ENCODE peak calls at places on chromosome 14, in five cellular contexts. L is heart right ventricle, W is uterus, U is astrocyte, S is transverse colon. G is an unnamed sample.

GRCh38 chr14:103260629-103261124 is 73.4 kb upstream of the EIF5 start:
- DNase-seq in L (peak; percentile 36), W (peak; percentile 58), U (peak; percentile 14), S (peak; percentile 54), G (peak; percentile 81)

GRCh38 chr14:103576371-103577024 is 13.7 kb downstream of the COA8 start:
- DNase-seq in L (peak; percentile 86), W (peak; percentile 92), U (peak; percentile 74), S (peak; percentile 95), G (peak; percentile 94)

GRCh38 chr14:63523735-63524408 is 19.3 kb downstream of the PPP2R5E start:
- DNase-seq in L (no peak), W (no peak), U (no peak), S (no peak), G (no peak)

GRCh38 chr14:51089278-51089677 is 5.6 kb downstream of the TRIM9 start:
- DNase-seq in L (no peak), W (no peak), U (no peak), S (no peak), G (no peak)

GRCh38 chr14:44448816-44449411 is 58.2 kb downstream of the FSCB start:
- DNase-seq in L (no peak), W (no peak), U (no peak), S (no peak), G (no peak)

GRCh38 chr14:64541261-64541970 is 875 bp downstream of the HSPA2 start:
- DNase-seq in L (no peak), W (peak; percentile 42), U (no peak), S (peak; percentile 30), G (no peak)

GRCh38 chr14:37579250-37579649 is 15.8 kb downstream of the FOXA1 start:
- DNase-seq in L (no peak), W (no peak), U (no peak), S (no peak), G (no peak)

GRCh38 chr14:23183076-23183475 is 384 bp downstream of the SLC7A8 start:
- DNase-seq in L (no peak), W (no peak), U (no peak), S (no peak), G (no peak)

GRCh38 chr14:69483765-69484443 is 624 bp upstream of the PLEKHD1 start:
- DNase-seq in L (peak; percentile 28), W (no peak), U (peak; percentile 16), S (peak; percentile 10), G (no peak)

GRCh38 chr14:77296155-77296554 is 24.5 kb downstream of the POMT2 start:
- DNase-seq in L (no peak), W (no peak), U (no peak), S (no peak), G (no peak)

GRCh38 chr14:100307215-100308111 is 1.2 kb upstream of the SLC25A29 start:
- DNase-seq in L (peak; percentile 38), W (no peak), U (no peak), S (peak; percentile 32), G (no peak)

GRCh38 chr14:54603362-54603761 is 36.4 kb downstream of the SAMD4A start:
- DNase-seq in L (no peak), W (no peak), U (peak; percentile 64), S (no peak), G (no peak)

GRCh38 chr14:99737451-99737951 is 53.4 kb downstream of the CYP46A1 start:
- DNase-seq in L (peak; percentile 78), W (peak; percentile 53), U (no peak), S (no peak), G (peak; percentile 76)

GRCh38 chr14:32481707-32482106 is 152.6 kb downstream of the AKAP6 start:
- DNase-seq in L (no peak), W (no peak), U (no peak), S (no peak), G (no peak)

GRCh38 chr14:92601757-92602417 is 88.3 kb downstream of the RIN3 start:
- DNase-seq in L (no peak), W (no peak), U (no peak), S (no peak), G (no peak)

GRCh38 chr14:92601131-92601710 is 87.6 kb downstream of the RIN3 start:
- DNase-seq in L (no peak), W (no peak), U (no peak), S (no peak), G (no peak)

GRCh38 chr14:92600318-92601053 is 86.9 kb downstream of the RIN3 start:
- DNase-seq in L (no peak), W (no peak), U (peak; percentile 74), S (no peak), G (no peak)

GRCh38 chr14:92605274-92605940 is 91.8 kb downstream of the RIN3 start:
- DNase-seq in L (no peak), W (no peak), U (no peak), S (no peak), G (no peak)

GRCh38 chr14:92603309-92604257 is 90.0 kb downstream of the RIN3 start:
- DNase-seq in L (peak; percentile 37), W (no peak), U (peak; percentile 92), S (peak; percentile 43), G (no peak)
- TF ChIP-seq CTCF in L (peak; percentile 66), W (peak; percentile 27), U (peak; percentile 20), S (no peak), G (peak; percentile 66)

GRCh38 chr14:95523051-95523817 is 6.8 kb upstream of the SYNE3 start:
- DNase-seq in L (no peak), W (no peak), U (no peak), S (no peak), G (peak; percentile 55)
- H3K4me1 ChIP-seq in L (peaks cover 50% of the 10 kb centered on the region), W (no peaks in the 10 kb centered on the region), U (peaks cover 56% of the 10 kb centered on the region), S (peaks cover 15% of the 10 kb centered on the region), G (no peaks in the 10 kb centered on the region)

GRCh38 chr14:24409217-24409616 is 10.4 kb downstream of the NYNRIN start:
- DNase-seq in L (no peak), W (no peak), U (no peak), S (no peak), G (no peak)
- TF ChIP-seq CTCF in L (no peak), W (no peak), U (no peak), S (no peak), G (no peak)

DNA sequence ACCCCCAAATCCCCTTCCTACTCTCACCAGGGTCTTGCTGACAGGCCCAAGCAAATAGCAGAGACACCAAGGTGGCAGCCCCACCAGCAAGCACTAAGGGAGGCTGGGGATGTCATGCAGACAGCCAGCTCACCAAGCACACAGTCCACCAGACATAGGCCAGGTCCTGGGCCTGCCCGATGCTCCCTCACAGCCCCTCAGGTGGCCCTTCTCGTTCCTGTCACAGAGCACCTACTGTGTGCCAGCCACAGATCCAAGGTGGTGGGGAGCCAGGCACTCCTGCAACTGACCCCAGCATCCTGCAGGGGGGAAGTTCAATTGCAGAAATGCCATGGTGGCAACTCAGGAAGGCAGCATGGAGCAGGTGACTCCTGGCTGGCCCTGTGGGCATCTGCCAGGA is 60.5 kb upstream of the PNMA1 start:
- DNase-seq in L (no peak), W (no peak), U (no peak), S (no peak), G (no peak)
- H3K4me1 ChIP-seq in L (peaks cover 66% of the 10 kb centered on the region), W (peaks cover 16% of the 10 kb centered on the region), U (peaks cover 21% of the 10 kb centered on the region), S (peaks cover 34% of the 10 kb centered on the region), G (no peaks in the 10 kb centered on the region)

DNA sequence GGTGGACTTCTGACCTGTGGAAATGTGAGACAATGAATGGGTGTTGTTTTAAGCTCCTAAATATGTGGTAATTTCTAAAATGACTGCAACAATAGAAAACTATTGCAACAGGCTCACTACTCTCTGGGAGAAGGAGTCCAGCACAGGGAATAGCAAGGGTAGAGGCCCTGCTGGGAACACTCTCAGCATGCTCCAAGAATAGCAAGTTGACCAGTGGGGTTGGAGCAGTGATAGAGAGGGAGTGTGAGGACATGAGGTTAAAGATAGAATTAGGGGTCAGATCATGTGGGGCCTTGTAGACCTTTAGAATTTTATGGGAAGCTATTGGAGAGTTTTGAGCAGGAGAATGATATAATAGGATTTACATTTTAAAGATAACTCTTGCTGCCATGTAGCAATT is 346.7 kb upstream of the CCDC196 start:
- DNase-seq in L (no peak), W (no peak), U (no peak), S (no peak), G (no peak)
- TF ChIP-seq CTCF in L (no peak), W (no peak), U (no peak), S (no peak), G (no peak)

DNA sequence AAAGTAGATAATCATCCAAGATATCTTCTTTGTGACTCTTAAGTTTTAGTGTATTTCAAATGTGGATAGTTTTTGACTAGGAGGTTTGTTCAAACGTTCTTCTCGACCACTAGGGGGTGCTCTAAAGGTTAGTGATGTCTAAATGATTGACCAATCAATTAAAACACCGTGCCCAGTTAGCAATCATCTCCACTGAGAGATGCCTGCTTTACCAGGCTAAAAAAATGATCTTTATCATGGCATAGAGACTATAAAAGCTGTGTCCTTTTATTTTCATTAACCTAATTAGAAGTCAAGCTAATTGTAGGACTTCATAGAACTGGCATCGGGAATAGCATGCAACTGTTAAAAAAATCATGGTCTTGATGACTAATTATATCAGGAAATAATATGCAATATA is 153.9 kb downstream of the PRKCH start:
- DNase-seq in L (no peak), W (no peak), U (peak; percentile 50), S (no peak), G (no peak)
- H3K4me1 ChIP-seq in L (peaks cover 85% of the 10 kb centered on the region), W (no peaks in the 10 kb centered on the region), U (peaks cover 59% of the 10 kb centered on the region), S (peaks cover 17% of the 10 kb centered on the region), G (peaks cover 94% of the 10 kb centered on the region)